ENCODE peak calls at places on chromosomes 13 and 19, in eight cellular contexts. B, Q, L, O, G, N, T and E are unnamed samples.

GRCh38 chr19:5369962-5370367 is 29.4 kb upstream of the PTPRS start:
- DNase-seq in G (peak), B (peak), T (peak), L (no peak), O (no peak), Q (peak), N (peak), E (no peak)

GRCh38 chr13:100100115-100100879 is 11.4 kb downstream of the PCCA start:
- DNase-seq in L (peak), N (no peak), G (no peak), O (no peak), B (no peak), Q (peak), T (no peak), E (no peak)

GRCh38 chr13:21638319-21639282 is 32.3 kb upstream of the FGF9 start:
- DNase-seq in Q (peak), B (no peak), N (no peak), G (no peak), T (peak), O (no peak), L (peak), E (peak)

GRCh38 chr19:18418725-18419194 is 438 bp upstream of the SSBP4 start:
- DNase-seq in Q (no peak), O (peak), B (peak), N (no peak), T (no peak), L (no peak), G (no peak), E (no peak)

GRCh38 chr13:94249512-94249911 is 230.0 kb downstream of the DCT start:
- DNase-seq in O (no peak), N (no peak), T (no peak), B (no peak), L (no peak), G (no peak), Q (peak), E (no peak)

GRCh38 chr13:48078251-48078656 is 16.6 kb downstream of the MED4 start:
- DNase-seq in T (no peak), Q (no peak), L (no peak), N (peak), B (no peak), G (no peak), O (no peak), E (no peak)

GRCh38 chr13:68056816-68057710 is 826.9 kb upstream of the PCDH9 start:
- DNase-seq in L (no peak), T (no peak), Q (peak), N (no peak), O (no peak), G (no peak), B (no peak), E (no peak)

GRCh38 chr19:858868-859843 is at the start of gene CFD:
- DNase-seq in B (no peak), G (no peak), O (peak), L (peak), N (no peak), T (no peak), Q (peak), E (no peak)

GRCh38 chr19:50266041-50266440 is 62.6 kb downstream of the MYH14 start:
- DNase-seq in L (no peak), B (no peak), G (no peak), O (no peak), Q (no peak), T (no peak), N (no peak), E (no peak)

GRCh38 chr19:8323781-8324185 is 2.5 kb downstream of the RPS28 start:
- DNase-seq in T (no peak), L (no peak), G (no peak), N (no peak), O (no peak), Q (no peak), B (no peak), E (no peak)

GRCh38 chr13:58181111-58181510 is 549.6 kb downstream of the PCDH17 start:
- DNase-seq in B (no peak), T (no peak), O (no peak), L (no peak), G (no peak), Q (no peak), N (no peak), E (no peak)

GRCh38 chr19:10518444-10519361 is 1.5 kb upstream of the S1PR5 start:
- DNase-seq in Q (no peak), G (no peak), B (no peak), T (no peak), O (no peak), N (no peak), L (no peak), E (no peak)

GRCh38 chr19:28905996-28906395 is 307.0 kb downstream of the UQCRFS1 start:
- DNase-seq in N (no peak), G (no peak), O (no peak), Q (peak), T (no peak), B (no peak), L (no peak), E (no peak)

GRCh38 chr19:7188682-7189629 is 105.3 kb downstream of the INSR start:
- DNase-seq in L (no peak), B (no peak), N (no peak), Q (no peak), O (no peak), G (no peak), T (no peak), E (no peak)

GRCh38 chr19:18876865-18877264 is 19.1 kb downstream of the CERS1 start:
- DNase-seq in T (no peak), Q (no peak), B (no peak), N (no peak), G (no peak), L (no peak), O (no peak), E (no peak)

GRCh38 chr13:75636339-75637095 is 387 bp downstream of the LMO7 start:
- DNase-seq in O (no peak), B (no peak), N (peak), T (no peak), G (peak), Q (no peak), L (peak), E (no peak)

GRCh38 chr19:43674630-43674982 is 4.6 kb upstream of the PLAUR start:
- DNase-seq in N (no peak), G (no peak), O (no peak), L (no peak), B (no peak), T (no peak), Q (peak), E (no peak)

GRCh38 chr13:63629591-63629990 is 2213.9 kb upstream of the PCDH20 start:
- DNase-seq in T (no peak), O (no peak), N (no peak), G (no peak), Q (no peak), L (no peak), B (no peak), E (peak)

GRCh38 chr19:43809762-43810696 is 7.8 kb upstream of the LYPD5 start:
- DNase-seq in N (no peak), Q (peak), L (no peak), T (no peak), O (no peak), G (no peak), B (no peak), E (no peak)

GRCh38 chr13:60356970-60357369 is 40.0 kb upstream of the TDRD3 start:
- DNase-seq in O (no peak), G (no peak), T (no peak), Q (no peak), L (no peak), B (no peak), N (no peak), E (no peak)

GRCh38 chr13:109415057-109415456 is 371.3 kb downstream of the IRS2 start:
- DNase-seq in N (no peak), T (no peak), B (no peak), L (no peak), O (no peak), G (no peak), Q (no peak), E (no peak)

GRCh38 chr19:14048439-14049153 is 13.3 kb downstream of the PALM3 start:
- DNase-seq in T (peak), G (no peak), N (peak), B (peak), L (peak), O (peak), Q (peak), E (no peak)

GRCh38 chr19:45657520-45658163 is 10.4 kb upstream of the GIPR start:
- DNase-seq in L (no peak), Q (no peak), T (no peak), B (no peak), N (no peak), G (peak), O (no peak), E (no peak)

GRCh38 chr13:51221674-51222509 is at the start of gene FAM124A:
- DNase-seq in N (no peak), T (no peak), Q (peak), L (peak), O (no peak), B (peak), G (no peak), E (no peak)

GRCh38 chr19:41480336-41480735 is 37.4 kb downstream of the ERICH4 start:
- DNase-seq in B (no peak), G (no peak), L (no peak), T (no peak), N (no peak), Q (no peak), O (no peak), E (no peak)

GRCh38 chr19:2517881-2518601 is 42.1 kb downstream of the GADD45B start:
- DNase-seq in G (no peak), Q (no peak), O (no peak), L (no peak), T (no peak), N (no peak), B (no peak), E (no peak)

GRCh38 chr13:89660752-89661151 is 1686.7 kb upstream of the MIR17HG start:
- DNase-seq in N (no peak), Q (no peak), O (no peak), G (no peak), T (no peak), L (no peak), B (no peak), E (no peak)

GRCh38 chr13:46720189-46720588 is 76.8 kb downstream of the ESD start:
- DNase-seq in O (no peak), B (no peak), L (no peak), Q (no peak), T (no peak), N (no peak), G (no peak), E (no peak)

GRCh38 chr19:1745589-1746031 is 7.7 kb upstream of the ONECUT3 start:
- DNase-seq in O (no peak), L (no peak), B (no peak), G (no peak), T (no peak), Q (no peak), N (no peak), E (no peak)

GRCh38 chr19:6947745-6948144 is 60.4 kb downstream of the ADGRE1 start:
- DNase-seq in N (no peak), L (no peak), G (no peak), B (no peak), T (no peak), O (no peak), Q (peak), E (no peak)

DNA sequence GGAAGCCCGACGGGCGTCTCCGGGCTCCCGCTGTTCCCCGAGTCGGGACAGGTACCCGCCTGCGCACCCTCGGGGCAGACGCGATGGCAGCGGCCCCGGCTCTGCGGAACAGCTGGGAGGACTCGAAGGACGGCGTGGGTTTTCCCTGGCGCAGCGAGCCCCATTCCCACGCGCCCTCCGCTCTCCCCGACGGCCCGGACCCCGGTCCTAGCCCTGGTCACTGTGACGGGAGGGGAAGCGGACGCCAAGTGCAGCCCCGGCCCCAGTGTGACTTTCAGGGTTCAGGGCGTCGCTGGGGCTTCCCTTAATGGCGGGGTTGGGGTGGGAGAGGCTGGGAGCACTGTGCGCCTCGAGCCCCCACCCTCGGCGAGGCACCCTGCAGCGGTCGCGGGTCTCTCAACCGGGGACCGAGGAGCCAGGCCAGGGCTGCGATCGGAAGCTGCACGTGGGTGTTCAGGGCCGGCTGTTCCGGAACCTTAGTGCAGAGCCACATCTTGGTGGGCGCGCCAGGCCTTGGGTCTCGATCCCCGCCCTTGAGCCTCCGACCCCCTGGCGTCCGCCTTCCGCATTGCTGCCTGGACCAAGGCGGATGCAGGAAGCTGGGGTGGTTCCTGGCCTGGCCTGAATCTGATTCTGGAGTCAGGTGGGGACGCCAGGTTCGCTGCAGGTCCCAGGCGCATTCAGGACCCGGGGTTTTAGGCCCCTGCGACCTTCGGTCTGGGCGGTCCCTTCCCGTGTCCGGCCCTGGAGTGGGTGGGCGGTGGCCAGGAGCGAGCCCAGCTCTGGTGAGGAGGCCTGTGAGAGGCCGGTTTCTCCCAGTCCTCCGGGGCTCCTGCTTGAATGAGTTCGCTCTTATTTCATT is 3.5 kb downstream of the LGALS7B start:
- DNase-seq in Q (peak), O (no peak), G (no peak), T (no peak), B (no peak), L (no peak), N (peak), E (no peak)
- TF ChIP-seq CTCF in Q (peak), O (no peak), G (no peak), T (peak), B (no peak), L (peak), N (peak), E (no peak)

GRCh38 chr13:114025432-114026127 is 51.7 kb upstream of the C13orf46 start:
- DNase-seq in T (no peak), G (no peak), L (no peak), O (no peak), Q (peak), N (no peak), B (no peak), E (no peak)
- TF ChIP-seq CTCF in T (no peak), G (no peak), L (no peak), O (no peak), Q (peak), N (no peak), B (peak), E (no peak)

GRCh38 chr19:35784401-35785086 is 9.2 kb downstream of the ARHGAP33 start:
- DNase-seq in Q (no peak), G (no peak), O (no peak), N (no peak), B (no peak), T (no peak), L (no peak), E (no peak)

GRCh38 chr19:35785087-35785627 is 9.8 kb downstream of the ARHGAP33 start:
- DNase-seq in G (no peak), O (no peak), B (no peak), N (no peak), L (no peak), Q (no peak), T (no peak), E (no peak)

GRCh38 chr19:35782589-35782988 is 7.2 kb downstream of the ARHGAP33 start:
- DNase-seq in G (no peak), N (no peak), O (no peak), Q (no peak), L (no peak), B (no peak), T (no peak), E (no peak)

GRCh38 chr19:35781650-35782049 is 6.3 kb downstream of the ARHGAP33 start:
- DNase-seq in O (no peak), G (no peak), Q (no peak), B (no peak), L (no peak), N (no peak), T (no peak), E (no peak)

GRCh38 chr19:35783469-35784400 is 8.4 kb downstream of the ARHGAP33 start:
- DNase-seq in T (no peak), L (no peak), N (no peak), O (no peak), B (no peak), Q (no peak), G (no peak), E (no peak)
- TF ChIP-seq CTCF in T (no peak), L (no peak), N (no peak), O (no peak), B (no peak), Q (no peak), G (no peak), E (no peak)

GRCh38 chr13:83365723-83366122 is 516.6 kb downstream of the SLITRK1 start:
- DNase-seq in G (no peak), B (no peak), Q (no peak), T (no peak), O (no peak), L (no peak), N (no peak), E (no peak)
- TF ChIP-seq CTCF in G (no peak), B (no peak), Q (no peak), T (no peak), O (no peak), L (no peak), N (no peak), E (no peak)

GRCh38 chr19:55383789-55384575 is at the start of gene TMEM238:
- DNase-seq in L (no peak), N (no peak), Q (peak), T (no peak), O (no peak), G (peak), B (peak), E (no peak)
- TF ChIP-seq CTCF in L (no peak), N (no peak), Q (no peak), T (peak), O (peak), G (no peak), B (no peak), E (peak)

GRCh38 chr19:35710784-35711723 is 6.7 kb downstream of the ZBTB32 start:
- DNase-seq in B (no peak), G (no peak), L (no peak), Q (peak), T (no peak), N (peak), O (no peak), E (no peak)
- TF ChIP-seq CTCF in B (no peak), G (no peak), L (no peak), Q (no peak), T (no peak), N (no peak), O (no peak), E (no peak)

GRCh38 chr13:73767191-73767741 is 366.9 kb downstream of the KLF12 start:
- DNase-seq in G (no peak), O (no peak), B (no peak), T (no peak), Q (no peak), L (no peak), N (no peak), E (no peak)
- TF ChIP-seq CTCF in G (no peak), O (no peak), B (no peak), T (no peak), Q (no peak), L (no peak), N (no peak), E (no peak)